ENCODE peak calls at places on chromosomes 5 and 9, in four cellular contexts. Z, S, V and P are unnamed samples. For H3K4me1, the result is how much of the 10 kb centered on the place peaks cover.

GRCh38 chr9:91712811-91713210 is 237.2 kb downstream of the ROR2 start:
- DNase-seq in V (no peak), Z (no peak), S (no peak), P (no peak)

GRCh38 chr5:17019324-17019723 is 83.2 kb upstream of the MYO10 start:
- DNase-seq in S (no peak), Z (peak), V (no peak), P (no peak)

GRCh38 chr9:136143215-136144001 is 24.7 kb upstream of the TMEM250 start:
- DNase-seq in V (peak), S (no peak), Z (peak), P (no peak)

GRCh38 chr5:83099001-83099400 is 21.7 kb downstream of the XRCC4 start:
- DNase-seq in Z (no peak), S (no peak), V (no peak), P (no peak)

GRCh38 chr5:96459313-96460109 is 26.5 kb upstream of the PCSK1 start:
- DNase-seq in V (no peak), Z (no peak), S (no peak), P (no peak)

GRCh38 chr9:114684036-114684435 is 2.0 kb upstream of the TEX48 start:
- DNase-seq in S (no peak), V (no peak), Z (no peak), P (no peak)

GRCh38 chr5:88542786-88543185 is 274.1 kb upstream of the TMEM161B start:
- DNase-seq in Z (no peak), V (no peak), S (no peak), P (no peak)

GRCh38 chr5:124420952-124421351 is 325.5 kb downstream of the ZNF608 start:
- DNase-seq in Z (no peak), S (no peak), V (no peak), P (no peak)

DNA sequence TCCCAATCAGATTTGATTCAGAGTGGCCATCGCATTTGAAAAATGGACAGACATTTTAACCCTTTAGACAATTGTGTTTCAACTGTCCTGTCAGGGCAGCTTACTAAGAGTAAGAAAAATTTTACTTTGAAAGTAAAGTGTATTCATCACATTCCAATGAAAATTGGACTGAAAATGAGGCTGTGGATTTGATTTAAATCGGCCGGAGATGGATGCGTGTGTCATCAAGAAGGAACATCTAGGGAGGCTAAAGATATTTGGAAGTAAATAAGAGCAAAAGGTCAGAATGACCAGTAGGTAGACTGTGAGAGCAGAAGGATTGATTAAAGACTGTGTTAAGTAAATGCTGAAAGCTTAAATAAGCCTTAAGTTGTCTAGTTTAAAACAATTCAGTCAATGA is 1.5 kb downstream of the ZCCHC7 start:
- DNase-seq in S (no peak), Z (no peak), V (no peak), P (no peak)
- H3K4me1 ChIP-seq in S (under half), Z (under half), V (under half), P (under half)

GRCh38 chr9:122374885-122375420 is 4.1 kb downstream of the PTGS1 start:
- DNase-seq in V (peak), Z (peak), S (no peak), P (peak)
- TF ChIP-seq POLR2A in V (no peak), Z (no peak), S (no peak), P (no peak)

GRCh38 chr5:161302557-161302956 is 244.0 kb downstream of the GABRB2 start:
- DNase-seq in V (no peak), Z (no peak), S (no peak), P (no peak)

GRCh38 chr5:161301586-161301985 is 244.9 kb downstream of the GABRB2 start:
- DNase-seq in V (no peak), Z (no peak), S (no peak), P (no peak)

GRCh38 chr5:161295721-161296120 is 250.8 kb downstream of the GABRB2 start:
- DNase-seq in Z (no peak), S (no peak), V (no peak), P (no peak)

GRCh38 chr5:161299053-161299452 is 247.5 kb downstream of the GABRB2 start:
- DNase-seq in Z (no peak), V (no peak), S (no peak), P (no peak)
- H3K4me1 ChIP-seq in Z (under half), V (under half), S (under half), P (under half)

GRCh38 chr5:139394654-139395566 is at the start of gene PROB1:
- DNase-seq in Z (no peak), S (no peak), V (peak), P (peak)
- TF ChIP-seq POLR2A in Z (no peak), S (no peak), V (peak), P (peak)

GRCh38 chr9:105329729-105330082 is 85.3 kb downstream of the SLC44A1 start:
- DNase-seq in S (no peak), V (no peak), Z (no peak), P (no peak)
- H3K4me1 ChIP-seq in S (under half), V (under half), Z (under half), P (under half)